ENCODE peak calls at places on chromosome 14, in nine cellular contexts. One of them, this sample, is unnamed.
A peak's percentile ranks its signal among the peaks of the same experiment; 100 is the strongest.

GRCh38 chr14:60233251-60233650 is 15.8 kb upstream of the PPM1A start:
- DNase-seq in dorsolateral prefrontal cortex: no peak
- DNase-seq in cardiac fibroblast: peak; percentile 8
- DNase-seq in astrocyte of the cerebellum: no peak
- DNase-seq in BJ: no peak
- DNase-seq in NT2/D1: no peak
- DNase-seq in DND-41: no peak
- DNase-seq in left ventricle myocardium inferior: no peak
- DNase-seq in esophagus squamous epithelium: no peak
- DNase-seq in this sample: no peak

GRCh38 chr14:89736866-89737265 is 217.7 kb downstream of the EFCAB11 start:
- DNase-seq in cardiac fibroblast: no peak
- DNase-seq in DND-41: no peak
- DNase-seq in left ventricle myocardium inferior: no peak
- DNase-seq in dorsolateral prefrontal cortex: no peak
- DNase-seq in esophagus squamous epithelium: no peak
- DNase-seq in astrocyte of the cerebellum: no peak
- DNase-seq in BJ: no peak
- DNase-seq in NT2/D1: no peak
- DNase-seq in this sample: no peak

GRCh38 chr14:37436519-37436918 is 158.5 kb downstream of the FOXA1 start:
- DNase-seq in dorsolateral prefrontal cortex: no peak
- DNase-seq in BJ: no peak
- DNase-seq in DND-41: no peak
- DNase-seq in astrocyte of the cerebellum: no peak
- DNase-seq in NT2/D1: no peak
- DNase-seq in cardiac fibroblast: no peak
- DNase-seq in left ventricle myocardium inferior: no peak
- DNase-seq in esophagus squamous epithelium: no peak
- DNase-seq in this sample: no peak

GRCh38 chr14:36243183-36243582 is 66.7 kb upstream of the PTCSC3 start:
- DNase-seq in astrocyte of the cerebellum: no peak
- DNase-seq in NT2/D1: no peak
- DNase-seq in cardiac fibroblast: no peak
- DNase-seq in dorsolateral prefrontal cortex: no peak
- DNase-seq in DND-41: no peak
- DNase-seq in left ventricle myocardium inferior: no peak
- DNase-seq in esophagus squamous epithelium: no peak
- DNase-seq in BJ: no peak
- DNase-seq in this sample: no peak

GRCh38 chr14:22026527-22026926 is 352.9 kb upstream of the OR4E1 start:
- DNase-seq in dorsolateral prefrontal cortex: no peak
- DNase-seq in BJ: no peak
- DNase-seq in DND-41: no peak
- DNase-seq in esophagus squamous epithelium: no peak
- DNase-seq in NT2/D1: no peak
- DNase-seq in cardiac fibroblast: no peak
- DNase-seq in astrocyte of the cerebellum: no peak
- DNase-seq in left ventricle myocardium inferior: no peak
- DNase-seq in this sample: no peak

GRCh38 chr14:20632448-20632830 is 9.1 kb downstream of the OR6S1 start:
- DNase-seq in esophagus squamous epithelium: no peak
- DNase-seq in DND-41: no peak
- DNase-seq in dorsolateral prefrontal cortex: no peak
- DNase-seq in astrocyte of the cerebellum: no peak
- DNase-seq in cardiac fibroblast: no peak
- DNase-seq in left ventricle myocardium inferior: no peak
- DNase-seq in NT2/D1: no peak
- DNase-seq in BJ: no peak
- DNase-seq in this sample: no peak

GRCh38 chr14:101836131-101836530 is 74.6 kb downstream of the PPP2R5C start:
- DNase-seq in dorsolateral prefrontal cortex: no peak
- DNase-seq in DND-41: no peak
- DNase-seq in astrocyte of the cerebellum: no peak
- DNase-seq in cardiac fibroblast: peak; percentile 47
- DNase-seq in left ventricle myocardium inferior: peak; percentile 44
- DNase-seq in esophagus squamous epithelium: no peak
- DNase-seq in BJ: no peak
- DNase-seq in NT2/D1: no peak
- DNase-seq in this sample: no peak

GRCh38 chr14:87097021-87097420 is 896.0 kb downstream of the GALC start:
- DNase-seq in DND-41: no peak
- DNase-seq in cardiac fibroblast: no peak
- DNase-seq in left ventricle myocardium inferior: no peak
- DNase-seq in esophagus squamous epithelium: no peak
- DNase-seq in NT2/D1: no peak
- DNase-seq in dorsolateral prefrontal cortex: no peak
- DNase-seq in BJ: no peak
- DNase-seq in astrocyte of the cerebellum: no peak
- DNase-seq in this sample: no peak

GRCh38 chr14:102227184-102227964 is 77.6 kb downstream of the MOK start:
- DNase-seq in dorsolateral prefrontal cortex: no peak
- DNase-seq in astrocyte of the cerebellum: no peak
- DNase-seq in esophagus squamous epithelium: no peak
- DNase-seq in NT2/D1: no peak
- DNase-seq in DND-41: no peak
- DNase-seq in cardiac fibroblast: no peak
- DNase-seq in BJ: no peak
- DNase-seq in left ventricle myocardium inferior: no peak
- DNase-seq in this sample: no peak

GRCh38 chr14:39102969-39103957 is at the start of gene SEC23A:
- DNase-seq in esophagus squamous epithelium: peak; percentile 54
- DNase-seq in NT2/D1: peak; percentile 76
- DNase-seq in astrocyte of the cerebellum: peak; percentile 57
- DNase-seq in BJ: no peak
- DNase-seq in DND-41: peak; percentile 88
- DNase-seq in cardiac fibroblast: peak; percentile 94
- DNase-seq in left ventricle myocardium inferior: peak; percentile 93
- DNase-seq in dorsolateral prefrontal cortex: peak; percentile 77
- DNase-seq in this sample: no peak

GRCh38 chr14:55088356-55088755 is 36.9 kb downstream of the MAPK1IP1L start:
- DNase-seq in astrocyte of the cerebellum: no peak
- DNase-seq in left ventricle myocardium inferior: no peak
- DNase-seq in BJ: no peak
- DNase-seq in DND-41: no peak
- DNase-seq in esophagus squamous epithelium: no peak
- DNase-seq in NT2/D1: no peak
- DNase-seq in cardiac fibroblast: no peak
- DNase-seq in dorsolateral prefrontal cortex: no peak
- DNase-seq in this sample: no peak

GRCh38 chr14:34053666-34054065 is 102.8 kb upstream of the EGLN3 start:
- DNase-seq in NT2/D1: no peak
- DNase-seq in left ventricle myocardium inferior: peak; percentile 53
- DNase-seq in cardiac fibroblast: peak; percentile 84
- DNase-seq in esophagus squamous epithelium: no peak
- DNase-seq in dorsolateral prefrontal cortex: no peak
- DNase-seq in astrocyte of the cerebellum: no peak
- DNase-seq in BJ: no peak
- DNase-seq in DND-41: no peak
- DNase-seq in this sample: no peak

GRCh38 chr14:24678801-24679247 is 44.8 kb upstream of the GZMB start:
- DNase-seq in esophagus squamous epithelium: peak; percentile 39
- DNase-seq in BJ: peak; percentile 14
- DNase-seq in cardiac fibroblast: peak; percentile 93
- DNase-seq in left ventricle myocardium inferior: peak; percentile 26
- DNase-seq in astrocyte of the cerebellum: peak; percentile 73
- DNase-seq in dorsolateral prefrontal cortex: no peak
- DNase-seq in NT2/D1: peak; percentile 77
- DNase-seq in DND-41: peak; percentile 83
- DNase-seq in this sample: peak; percentile 54
- H3K4me3 ChIP-seq in esophagus squamous epithelium: peak overlapping the region; percentile 33
- H3K4me3 ChIP-seq in BJ: peak overlapping the region; percentile 32
- H3K4me3 ChIP-seq in cardiac fibroblast: peak overlapping the region; percentile 37
- H3K4me3 ChIP-seq in left ventricle myocardium inferior: peak overlapping the region; percentile 55
- H3K4me3 ChIP-seq in astrocyte of the cerebellum: peak overlapping the region; percentile 11
- H3K4me3 ChIP-seq in dorsolateral prefrontal cortex: peak overlapping the region; percentile 44
- H3K4me3 ChIP-seq in NT2/D1: no peak overlapping the region
- H3K4me3 ChIP-seq in DND-41: peak overlapping the region; percentile 45
- H3K4me3 ChIP-seq in this sample: no peak overlapping the region

GRCh38 chr14:67357583-67358354 is 1.8 kb downstream of the ATP6V1D start:
- DNase-seq in left ventricle myocardium inferior: no peak
- DNase-seq in astrocyte of the cerebellum: no peak
- DNase-seq in DND-41: no peak
- DNase-seq in dorsolateral prefrontal cortex: no peak
- DNase-seq in esophagus squamous epithelium: no peak
- DNase-seq in cardiac fibroblast: no peak
- DNase-seq in BJ: no peak
- DNase-seq in NT2/D1: no peak
- DNase-seq in this sample: no peak
- H3K4me3 ChIP-seq in left ventricle myocardium inferior: peak overlapping the region; percentile 87
- H3K4me3 ChIP-seq in astrocyte of the cerebellum: peak overlapping the region; percentile 65
- H3K4me3 ChIP-seq in DND-41: peak overlapping the region; percentile 63
- H3K4me3 ChIP-seq in dorsolateral prefrontal cortex: peak overlapping the region; percentile 93
- H3K4me3 ChIP-seq in esophagus squamous epithelium: peak overlapping the region; percentile 84
- H3K4me3 ChIP-seq in cardiac fibroblast: peak overlapping the region; percentile 91
- H3K4me3 ChIP-seq in BJ: no peak overlapping the region
- H3K4me3 ChIP-seq in NT2/D1: no peak overlapping the region
- H3K4me3 ChIP-seq in this sample: no peak overlapping the region

GRCh38 chr14:57754558-57754957 is 111.3 kb downstream of the SLC35F4 start:
- DNase-seq in cardiac fibroblast: no peak
- DNase-seq in dorsolateral prefrontal cortex: no peak
- DNase-seq in astrocyte of the cerebellum: no peak
- DNase-seq in NT2/D1: no peak
- DNase-seq in esophagus squamous epithelium: no peak
- DNase-seq in BJ: no peak
- DNase-seq in DND-41: no peak
- DNase-seq in left ventricle myocardium inferior: no peak
- DNase-seq in this sample: no peak
- H3K4me3 ChIP-seq in cardiac fibroblast: no peak overlapping the region
- H3K4me3 ChIP-seq in dorsolateral prefrontal cortex: no peak overlapping the region
- H3K4me3 ChIP-seq in astrocyte of the cerebellum: no peak overlapping the region
- H3K4me3 ChIP-seq in NT2/D1: no peak overlapping the region
- H3K4me3 ChIP-seq in esophagus squamous epithelium: no peak overlapping the region
- H3K4me3 ChIP-seq in BJ: no peak overlapping the region
- H3K4me3 ChIP-seq in DND-41: no peak overlapping the region
- H3K4me3 ChIP-seq in left ventricle myocardium inferior: no peak overlapping the region
- H3K4me3 ChIP-seq in this sample: no peak overlapping the region

GRCh38 chr14:53032838-53033390 is 82.1 kb upstream of the FERMT2 start:
- DNase-seq in left ventricle myocardium inferior: no peak
- DNase-seq in DND-41: no peak
- DNase-seq in astrocyte of the cerebellum: no peak
- DNase-seq in esophagus squamous epithelium: no peak
- DNase-seq in dorsolateral prefrontal cortex: no peak
- DNase-seq in cardiac fibroblast: peak; percentile 35
- DNase-seq in BJ: no peak
- DNase-seq in NT2/D1: no peak
- DNase-seq in this sample: no peak
- H3K4me3 ChIP-seq in left ventricle myocardium inferior: no peak overlapping the region
- H3K4me3 ChIP-seq in DND-41: no peak overlapping the region
- H3K4me3 ChIP-seq in astrocyte of the cerebellum: no peak overlapping the region
- H3K4me3 ChIP-seq in esophagus squamous epithelium: no peak overlapping the region
- H3K4me3 ChIP-seq in dorsolateral prefrontal cortex: no peak overlapping the region
- H3K4me3 ChIP-seq in cardiac fibroblast: no peak overlapping the region
- H3K4me3 ChIP-seq in BJ: no peak overlapping the region
- H3K4me3 ChIP-seq in NT2/D1: no peak overlapping the region
- H3K4me3 ChIP-seq in this sample: no peak overlapping the region

GRCh38 chr14:72926292-72927028 is at the start of gene DCAF4:
- DNase-seq in astrocyte of the cerebellum: peak; percentile 98
- DNase-seq in NT2/D1: peak; percentile 89
- DNase-seq in DND-41: peak; percentile 94
- DNase-seq in BJ: peak; percentile 94
- DNase-seq in esophagus squamous epithelium: peak; percentile 79
- DNase-seq in dorsolateral prefrontal cortex: peak; percentile 97
- DNase-seq in left ventricle myocardium inferior: peak; percentile 96
- DNase-seq in cardiac fibroblast: peak; percentile 99
- DNase-seq in this sample: peak; percentile 96
- H3K4me3 ChIP-seq in astrocyte of the cerebellum: peak within 1 kb of the TSS; percentile 85
- H3K4me3 ChIP-seq in NT2/D1: peak within 1 kb of the TSS; percentile 80
- H3K4me3 ChIP-seq in DND-41: peak within 1 kb of the TSS; percentile 94
- H3K4me3 ChIP-seq in BJ: peak within 1 kb of the TSS; percentile 99
- H3K4me3 ChIP-seq in esophagus squamous epithelium: peak within 1 kb of the TSS; percentile 64
- H3K4me3 ChIP-seq in dorsolateral prefrontal cortex: peak within 1 kb of the TSS; percentile 96
- H3K4me3 ChIP-seq in left ventricle myocardium inferior: peak within 1 kb of the TSS; percentile 79
- H3K4me3 ChIP-seq in cardiac fibroblast: peak within 1 kb of the TSS; percentile 94
- H3K4me3 ChIP-seq in this sample: peak within 1 kb of the TSS; percentile 76

DNA sequence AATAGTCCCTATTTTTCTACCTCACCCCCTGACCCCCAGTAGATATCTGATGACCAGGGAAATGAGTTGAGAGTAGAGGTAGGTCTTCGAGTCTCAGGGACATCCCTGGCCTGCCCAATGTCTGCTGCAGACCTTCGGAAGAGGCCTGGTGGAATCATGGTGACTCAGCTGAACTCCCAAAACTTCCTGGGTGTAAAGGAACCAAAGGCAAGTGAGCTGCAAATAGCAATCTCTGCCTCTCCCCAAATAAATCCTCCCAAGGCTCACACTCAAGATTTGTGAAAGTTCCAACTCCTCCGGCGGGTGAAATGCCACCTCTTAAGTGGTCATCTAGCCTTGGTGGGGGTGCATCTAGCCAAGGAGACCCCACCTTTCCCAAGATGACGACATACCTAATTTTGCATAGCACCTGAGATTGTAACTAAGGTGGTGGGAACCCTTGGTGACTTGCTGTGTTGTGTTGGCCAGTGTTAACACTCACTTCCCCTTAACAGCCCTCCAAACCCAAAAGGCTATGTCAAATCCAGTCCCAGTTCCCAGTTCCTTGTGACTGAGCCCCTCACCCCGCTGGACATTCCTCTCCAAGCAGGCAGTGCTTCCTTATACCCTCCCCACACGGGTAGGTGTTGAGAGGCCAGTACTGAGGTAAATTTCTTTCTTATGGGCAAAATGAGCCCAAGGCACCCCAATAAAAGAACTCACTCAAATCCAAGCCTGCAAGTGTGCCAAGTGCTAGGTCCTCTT is 6.2 kb downstream of the ZFP36L1 start:
- DNase-seq in DND-41: no peak
- DNase-seq in NT2/D1: no peak
- DNase-seq in BJ: no peak
- DNase-seq in esophagus squamous epithelium: no peak
- DNase-seq in astrocyte of the cerebellum: no peak
- DNase-seq in left ventricle myocardium inferior: no peak
- DNase-seq in cardiac fibroblast: peak; percentile 87
- DNase-seq in dorsolateral prefrontal cortex: no peak
- DNase-seq in this sample: no peak
- H3K4me3 ChIP-seq in DND-41: no peak overlapping the region
- H3K4me3 ChIP-seq in NT2/D1: no peak overlapping the region
- H3K4me3 ChIP-seq in BJ: no peak overlapping the region
- H3K4me3 ChIP-seq in esophagus squamous epithelium: peak overlapping the region; percentile 69
- H3K4me3 ChIP-seq in astrocyte of the cerebellum: no peak overlapping the region
- H3K4me3 ChIP-seq in left ventricle myocardium inferior: peak overlapping the region; percentile 96
- H3K4me3 ChIP-seq in cardiac fibroblast: no peak overlapping the region
- H3K4me3 ChIP-seq in dorsolateral prefrontal cortex: no peak overlapping the region
- H3K4me3 ChIP-seq in this sample: peak overlapping the region; percentile 31

This sample was measured in kidney epithelial cell.